ENCODE peak calls at places on chromosome 1, in six cellular contexts. H is K562, B is WTC11, K is H1, U is GM12878, Y is HepG2. L is an unnamed sample.

GRCh38 chr1:56803561-56804156 is 15.5 kb downstream of the FYB2 start:
- DNase-seq in H (peak), B (peak), U (no peak), Y (peak), K (peak), L (peak)

GRCh38 chr1:55582078-55582477 is 366.9 kb upstream of the USP24 start:
- DNase-seq in B (no peak), Y (no peak), H (no peak), K (no peak), U (no peak), L (peak)

GRCh38 chr1:238895911-238896310 is 490.5 kb upstream of the CHRM3 start:
- DNase-seq in B (no peak), U (no peak), Y (no peak), K (no peak), H (no peak), L (no peak)

GRCh38 chr1:13549521-13549920 is 34.1 kb upstream of the PDPN start:
- DNase-seq in K (no peak), Y (no peak), B (no peak), U (no peak), H (no peak), L (peak)

GRCh38 chr1:155940531-155940992 is 876 bp upstream of the RXFP4 start:
- DNase-seq in K (no peak), B (no peak), Y (peak), H (no peak), U (no peak), L (no peak)

GRCh38 chr1:247293047-247293446 is 37.2 kb downstream of the VN1R5 start:
- DNase-seq in U (no peak), K (no peak), H (no peak), Y (no peak), B (no peak), L (no peak)

GRCh38 chr1:221947731-221948130 is 205.8 kb upstream of the DUSP10 start:
- DNase-seq in H (no peak), Y (peak), K (no peak), B (no peak), U (no peak), L (no peak)

GRCh38 chr1:227316941-227317540 is 1.3 kb downstream of the CDC42BPA start:
- DNase-seq in Y (no peak), U (no peak), H (no peak), K (no peak), B (no peak), L (no peak)

GRCh38 chr1:43651188-43651587 is 1.2 kb downstream of the KDM4A start:
- DNase-seq in Y (no peak), K (no peak), H (peak), B (no peak), U (no peak), L (no peak)

GRCh38 chr1:36151845-36152203 is 2.5 kb upstream of the TRAPPC3 start:
- DNase-seq in B (no peak), Y (no peak), K (no peak), H (no peak), U (no peak), L (no peak)

GRCh38 chr1:186680031-186681012 is at the start of gene PTGS2:
- DNase-seq in Y (no peak), B (peak), U (peak), H (no peak), K (peak), L (peak)

GRCh38 chr1:82950606-82951200 is 1048.2 kb downstream of the TTLL7 start:
- DNase-seq in Y (no peak), K (no peak), B (no peak), H (no peak), U (no peak), L (no peak)

GRCh38 chr1:8218351-8219092 is 99.4 kb upstream of the SLC45A1 start:
- DNase-seq in K (no peak), U (no peak), Y (no peak), B (no peak), H (no peak), L (no peak)

GRCh38 chr1:108000620-108001105 is 35.7 kb upstream of the VAV3 start:
- DNase-seq in B (no peak), Y (peak), U (no peak), K (no peak), H (no peak), L (no peak)

GRCh38 chr1:248807067-248807737 is 18.5 kb downstream of the SH3BP5L start:
- DNase-seq in Y (peak), K (peak), U (no peak), H (peak), B (peak), L (peak)

GRCh38 chr1:14111121-14111520 is 411.1 kb downstream of the PRDM2 start:
- DNase-seq in B (no peak), U (no peak), K (no peak), H (no peak), Y (no peak), L (peak)

GRCh38 chr1:26787381-26787705 is 407 bp upstream of the PIGV start:
- DNase-seq in K (no peak), U (peak), Y (no peak), H (peak), B (no peak), L (no peak)

GRCh38 chr1:155940993-155941844 is at the start of gene RXFP4:
- DNase-seq in U (no peak), B (no peak), H (no peak), K (no peak), Y (peak), L (no peak)

GRCh38 chr1:27973771-27974452 is 14.1 kb downstream of the XKR8 start:
- DNase-seq in K (no peak), H (no peak), U (no peak), Y (no peak), B (no peak), L (no peak)

GRCh38 chr1:147753084-147753483 is 7.3 kb downstream of the GJA5 start:
- DNase-seq in Y (no peak), K (peak), B (no peak), H (no peak), U (no peak), L (no peak)

GRCh38 chr1:1243807-1244191 is 2.7 kb downstream of the C1QTNF12 start:
- DNase-seq in U (no peak), H (no peak), B (no peak), K (no peak), Y (no peak), L (no peak)

GRCh38 chr1:91513160-91513559 is 12.5 kb downstream of the CDC7 start:
- DNase-seq in U (no peak), H (no peak), Y (no peak), B (no peak), K (no peak), L (no peak)

GRCh38 chr1:185646202-185646683 is 87.9 kb upstream of the HMCN1 start:
- DNase-seq in U (no peak), B (no peak), Y (peak), H (no peak), K (no peak), L (peak)

GRCh38 chr1:59359325-59359724 is 62.4 kb downstream of the FGGY start:
- DNase-seq in H (no peak), U (no peak), Y (peak), K (no peak), B (no peak), L (no peak)

GRCh38 chr1:207603777-207604176 is 41.2 kb upstream of the CR1L start:
- DNase-seq in K (no peak), B (no peak), Y (peak), H (no peak), U (no peak), L (no peak)
- TF ChIP-seq CREB1 in K (no peak), B (no peak), Y (no peak), H (no peak), U (no peak), L (no peak)

GRCh38 chr1:196027127-196027526 is 581.1 kb downstream of the KCNT2 start:
- DNase-seq in B (no peak), Y (no peak), H (no peak), U (no peak), K (no peak), L (no peak)

GRCh38 chr1:196034080-196034706 is 574.0 kb downstream of the KCNT2 start:
- DNase-seq in H (no peak), K (no peak), B (peak), U (no peak), Y (no peak), L (peak)

GRCh38 chr1:196030455-196030854 is 577.8 kb downstream of the KCNT2 start:
- DNase-seq in H (no peak), Y (no peak), B (no peak), K (no peak), U (no peak), L (no peak)

GRCh38 chr1:196029410-196029809 is 578.8 kb downstream of the KCNT2 start:
- DNase-seq in H (no peak), K (no peak), Y (no peak), B (no peak), U (no peak), L (no peak)
- TF ChIP-seq CTCF in H (no peak), K (no peak), Y (no peak), B (no peak), U (no peak), L (no peak)

DNA sequence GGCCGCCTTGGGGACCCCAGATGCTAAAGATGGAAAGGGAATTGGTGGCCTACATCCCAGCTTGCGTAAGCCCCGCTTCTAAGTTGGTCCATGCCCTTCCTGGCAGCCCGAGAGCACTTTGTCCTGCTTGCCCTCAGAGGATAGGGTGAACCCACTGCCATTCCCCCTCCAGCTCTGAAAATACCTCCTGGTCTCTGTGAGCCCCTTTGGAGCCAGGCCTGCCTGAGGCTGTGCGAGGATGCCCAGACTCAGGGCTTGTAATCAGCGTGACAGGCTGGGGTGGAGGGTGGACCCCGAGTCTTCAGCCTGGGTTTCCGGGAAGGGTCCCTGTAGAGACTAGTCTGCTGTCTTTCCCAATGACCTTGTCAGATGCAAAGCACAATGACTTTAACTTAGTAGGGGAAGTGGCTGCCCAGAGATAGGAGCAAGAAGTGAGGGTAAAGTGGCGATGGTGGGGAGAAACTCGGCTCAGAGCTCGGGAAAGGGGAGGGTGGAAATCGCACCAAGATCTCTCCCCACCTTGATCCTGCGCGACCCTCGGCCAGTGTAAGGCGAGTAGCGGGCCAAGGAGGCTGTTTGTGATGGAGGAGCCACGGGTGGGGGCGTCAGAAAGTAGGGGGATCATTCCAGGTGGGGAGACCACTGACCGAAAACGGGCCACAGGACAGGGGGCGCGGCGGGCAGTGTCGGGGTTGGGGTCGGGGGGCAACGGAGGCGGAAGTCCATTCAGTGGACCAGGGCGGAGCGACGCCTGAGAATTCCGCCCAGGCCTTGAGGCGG is 2.7 kb upstream of the HES3 start:
- DNase-seq in K (peak), Y (no peak), H (no peak), B (no peak), U (no peak), L (no peak)
- TF ChIP-seq CREB1 in K (no peak), Y (no peak), H (no peak), B (no peak), U (no peak), L (no peak)

GRCh38 chr1:223486366-223486765 is 93.2 kb downstream of the CCDC185 start:
- DNase-seq in H (no peak), K (no peak), B (no peak), Y (peak), U (no peak), L (peak)
- TF ChIP-seq CTCF in H (no peak), K (no peak), B (peak), Y (no peak), U (peak), L (peak)

GRCh38 chr1:23963617-23964234 is 4.1 kb downstream of the PNRC2 start:
- DNase-seq in H (no peak), K (no peak), U (no peak), Y (no peak), B (no peak), L (no peak)

GRCh38 chr1:23964235-23964668 is 4.6 kb downstream of the PNRC2 start:
- DNase-seq in B (no peak), K (no peak), H (no peak), U (no peak), Y (no peak), L (no peak)

GRCh38 chr1:23966973-23967493 is 7.4 kb downstream of the PNRC2 start:
- DNase-seq in U (no peak), B (no peak), H (no peak), Y (no peak), K (no peak), L (no peak)

GRCh38 chr1:23967871-23968270 is 8.2 kb downstream of the PNRC2 start:
- DNase-seq in Y (no peak), U (no peak), H (no peak), B (no peak), K (no peak), L (no peak)

DNA sequence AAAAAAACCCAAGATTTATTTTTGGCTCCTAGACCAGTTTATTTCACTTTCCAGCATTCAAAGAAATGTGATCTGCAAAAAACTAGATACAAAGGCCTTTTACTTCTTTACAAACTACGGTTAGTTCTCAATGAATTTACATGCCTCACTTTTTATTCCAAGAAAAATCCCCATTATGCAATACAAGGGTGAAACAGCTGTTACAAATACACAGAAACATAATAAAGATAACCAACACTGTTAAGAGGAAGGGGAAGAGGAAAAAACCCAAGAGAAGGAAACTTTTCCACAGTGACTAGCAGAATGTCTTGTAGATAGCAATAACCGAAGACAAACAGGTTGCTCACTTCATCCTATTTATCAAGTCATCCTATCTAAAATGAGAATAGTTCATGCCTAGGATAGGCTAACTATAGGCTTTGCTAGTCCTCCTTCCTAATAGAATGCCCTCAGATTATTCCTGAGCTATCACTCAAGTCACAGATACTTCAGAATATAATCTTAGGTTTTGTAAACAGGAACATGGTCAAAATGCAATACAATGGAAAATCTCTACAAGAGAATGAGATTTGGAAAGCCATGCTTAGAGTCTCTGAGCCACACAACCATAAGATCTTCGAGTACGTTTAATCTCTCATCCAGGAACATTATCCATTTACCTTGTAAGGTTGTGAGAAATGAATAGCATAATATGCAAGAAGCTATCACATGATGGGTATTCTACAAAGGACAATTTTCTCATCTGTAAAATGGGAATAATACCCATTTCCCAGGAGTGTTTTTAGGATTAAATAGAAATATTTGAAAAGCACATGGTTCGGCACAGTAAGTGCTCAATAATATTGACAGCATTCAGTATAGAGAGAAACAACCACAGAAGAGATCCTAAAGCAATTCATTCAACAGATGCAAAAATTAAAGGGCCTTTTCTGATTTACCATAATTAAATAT is 5.4 kb downstream of the PNRC2 start:
- DNase-seq in B (no peak), K (no peak), H (no peak), Y (no peak), U (no peak), L (no peak)
- TF ChIP-seq CREB1 in B (no peak), K (no peak), H (no peak), Y (no peak), U (no peak), L (no peak)

GRCh38 chr1:201880928-201881571 is 7.6 kb upstream of the SHISA4 start:
- DNase-seq in K (no peak), Y (no peak), U (no peak), H (no peak), B (no peak), L (no peak)

GRCh38 chr1:201883786-201884185 is 4.9 kb upstream of the SHISA4 start:
- DNase-seq in K (no peak), Y (peak), U (no peak), B (no peak), H (peak), L (no peak)

GRCh38 chr1:201883266-201883665 is 5.4 kb upstream of the SHISA4 start:
- DNase-seq in B (no peak), Y (no peak), H (no peak), U (no peak), K (no peak), L (no peak)

GRCh38 chr1:201881617-201882016 is 7.1 kb upstream of the SHISA4 start:
- DNase-seq in H (no peak), Y (no peak), K (no peak), U (no peak), B (no peak), L (peak)

DNA sequence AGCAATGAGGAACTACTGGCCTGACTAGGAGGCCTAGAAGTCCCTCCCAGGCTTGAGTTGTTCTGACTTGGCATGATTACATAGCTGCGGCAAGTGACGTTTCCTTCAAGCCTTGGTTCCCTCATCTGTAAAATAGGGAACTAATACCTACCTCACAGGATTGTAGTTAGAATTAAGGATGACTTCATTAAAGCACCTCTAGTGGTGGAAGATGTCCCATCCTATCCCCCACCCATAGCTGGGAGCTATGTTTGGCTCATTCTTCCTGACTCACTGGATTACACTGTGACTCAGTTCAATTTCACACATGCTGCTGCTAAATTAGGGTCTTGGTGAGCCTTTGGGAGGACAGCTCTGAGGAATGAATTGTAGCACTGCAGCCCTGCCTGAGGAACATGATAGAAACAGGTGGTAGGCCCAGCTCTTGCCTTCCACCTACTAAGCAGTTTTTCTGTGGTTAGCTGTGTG is 6.0 kb upstream of the SHISA4 start:
- DNase-seq in H (peak), K (no peak), B (no peak), Y (no peak), U (peak), L (peak)
- TF ChIP-seq CTCF in H (peak), K (no peak), B (no peak), Y (no peak), U (no peak), L (no peak)

L was measured in GM23338.